ENCODE peak calls at places on chromosomes 2 and 18, in nine cellular contexts. N, R, Z, A, Y, P, S, B and T are unnamed samples. For H3K4me1, the result is how much of the 10 kb centered on the place peaks cover.

GRCh38 chr2:189265696-189266320 is 86.2 kb upstream of the COL5A2 start:
- DNase-seq in N (no peak), A (no peak), Z (peak), P (peak), S (no peak), R (no peak), Y (no peak), B (no peak), T (no peak)

GRCh38 chr2:239756392-239757153 is 268.6 kb downstream of the NDUFA10 start:
- DNase-seq in Z (no peak), Y (no peak), B (no peak), P (peak), S (no peak), N (no peak), A (no peak), R (no peak), T (no peak)

GRCh38 chr18:53838796-53839195 is 385.7 kb downstream of the MBD2 start:
- DNase-seq in N (no peak), B (no peak), A (no peak), Z (no peak), S (no peak), Y (no peak), R (no peak), P (no peak), T (no peak)

GRCh38 chr2:127047716-127048617 is 59.0 kb downstream of the BIN1 start:
- DNase-seq in R (no peak), Y (peak), S (no peak), N (no peak), B (no peak), Z (no peak), A (peak), P (no peak), T (no peak)

GRCh38 chr2:112614201-112614840 is 29.9 kb downstream of the CHCHD5 start:
- DNase-seq in Y (no peak), R (peak), B (no peak), P (no peak), A (no peak), S (peak), Z (no peak), N (no peak), T (no peak)

GRCh38 chr2:18487266-18487665 is 73.2 kb downstream of the RDH14 start:
- DNase-seq in R (no peak), B (no peak), S (no peak), A (no peak), P (no peak), Y (no peak), N (no peak), Z (no peak), T (no peak)

GRCh38 chr2:149926149-149926548 is 338.6 kb upstream of the MMADHC start:
- DNase-seq in A (no peak), Y (no peak), P (no peak), S (no peak), Z (no peak), B (no peak), N (no peak), R (no peak), T (no peak)

GRCh38 chr2:144548532-144549191 is 28.7 kb upstream of the ZEB2 start:
- DNase-seq in Z (no peak), Y (no peak), R (no peak), B (no peak), A (no peak), S (no peak), P (no peak), N (no peak), T (no peak)

GRCh38 chr2:75716406-75716805 is 5.7 kb upstream of the GCFC2 start:
- DNase-seq in P (no peak), N (no peak), Z (no peak), A (no peak), R (no peak), S (no peak), B (no peak), Y (no peak), T (no peak)

GRCh38 chr2:166765141-166765540 is 123.1 kb upstream of the XIRP2 start:
- DNase-seq in S (peak), B (no peak), R (no peak), Y (no peak), A (no peak), P (peak), N (no peak), Z (peak), T (no peak)

GRCh38 chr18:23071285-23071684 is 64.0 kb upstream of the CABLES1 start:
- DNase-seq in R (no peak), N (no peak), P (peak), S (no peak), Z (peak), A (no peak), Y (peak), B (no peak), T (no peak)

GRCh38 chr2:84873350-84873749 is 7.5 kb downstream of the TRABD2A start:
- DNase-seq in R (no peak), P (no peak), S (no peak), N (no peak), A (no peak), Y (no peak), Z (no peak), B (no peak), T (no peak)

GRCh38 chr2:18924905-18925691 is 335.7 kb upstream of the NT5C1B start:
- DNase-seq in Y (no peak), P (peak), S (no peak), R (no peak), B (no peak), N (no peak), Z (peak), A (no peak), T (no peak)

GRCh38 chr2:163808406-163808805 is 72.6 kb upstream of the FIGN start:
- DNase-seq in Z (no peak), N (no peak), P (no peak), R (no peak), Y (no peak), B (no peak), A (no peak), S (peak), T (no peak)

GRCh38 chr2:524442-524841 is 152.8 kb downstream of the TMEM18 start:
- DNase-seq in N (no peak), B (no peak), Y (no peak), Z (peak), R (no peak), A (no peak), S (no peak), P (no peak), T (no peak)

GRCh38 chr18:9782073-9782857 is 74.2 kb downstream of the RAB31 start:
- DNase-seq in S (no peak), N (no peak), A (no peak), P (peak), Y (no peak), R (no peak), Z (peak), B (no peak), T (no peak)

GRCh38 chr2:69493268-69493667 is 56.0 kb upstream of the NFU1 start:
- DNase-seq in Z (no peak), P (no peak), R (no peak), A (no peak), S (peak), B (no peak), N (no peak), Y (no peak), T (no peak)

GRCh38 chr2:55168221-55169154 is 63.6 kb downstream of the CLHC1 start:
- DNase-seq in R (peak), B (peak), N (no peak), P (peak), Y (peak), Z (peak), S (peak), A (peak), T (no peak)

GRCh38 chr2:149076863-149077412 is 38.4 kb downstream of the LYPD6B start:
- DNase-seq in A (no peak), N (no peak), P (no peak), R (no peak), Y (no peak), Z (peak), S (peak), B (peak), T (no peak)

GRCh38 chr2:64332300-64332699 is 121.7 kb upstream of the LGALSL start:
- DNase-seq in R (no peak), P (peak), Y (no peak), A (no peak), B (no peak), N (no peak), S (no peak), Z (no peak), T (no peak)

GRCh38 chr2:175834472-175834871 is 167.6 kb downstream of the LNPK start:
- DNase-seq in P (no peak), S (peak), Z (peak), A (no peak), R (no peak), N (no peak), B (peak), Y (no peak), T (no peak)

GRCh38 chr2:100606740-100607343 is 44.0 kb downstream of the PDCL3 start:
- DNase-seq in Z (peak), B (peak), Y (peak), P (peak), A (no peak), N (peak), S (peak), R (no peak), T (no peak)

GRCh38 chr18:37385846-37386435 is 179.7 kb downstream of the CELF4 start:
- DNase-seq in P (peak), A (no peak), N (no peak), S (peak), Y (no peak), Z (peak), R (no peak), B (peak), T (no peak)

GRCh38 chr2:46170611-46171385 is 126.4 kb upstream of the EPAS1 start:
- DNase-seq in N (no peak), A (no peak), P (no peak), S (no peak), B (no peak), Z (no peak), R (no peak), Y (no peak), T (no peak)

GRCh38 chr2:143415571-143415970 is 286.4 kb downstream of the ARHGAP15 start:
- DNase-seq in R (no peak), Z (no peak), S (no peak), Y (no peak), A (no peak), N (no peak), B (no peak), P (no peak), T (no peak)

GRCh38 chr2:156343096-156343939 is 10.8 kb upstream of the NR4A2 start:
- DNase-seq in A (no peak), Y (no peak), B (no peak), R (no peak), Z (no peak), S (no peak), P (no peak), N (no peak), T (no peak)

GRCh38 chr18:79379931-79380815 is 15.6 kb upstream of the NFATC1 start:
- DNase-seq in Z (no peak), R (no peak), Y (no peak), N (no peak), P (no peak), B (no peak), A (peak), S (no peak), T (no peak)

GRCh38 chr18:37578886-37579513 is 13.4 kb upstream of the CELF4 start:
- DNase-seq in A (no peak), S (peak), Y (no peak), R (no peak), B (peak), P (peak), Z (no peak), N (no peak), T (no peak)

GRCh38 chr18:24014062-24014985 is at the start of gene TTC39C:
- DNase-seq in B (peak), S (peak), Y (peak), P (peak), R (peak), A (peak), Z (peak), N (no peak), T (peak)

GRCh38 chr2:132374151-132374550 is 42.5 kb upstream of the GPR39 start:
- DNase-seq in Z (no peak), R (no peak), S (no peak), Y (no peak), A (no peak), N (no peak), B (no peak), P (no peak), T (no peak)

GRCh38 chr2:134371041-134371440 is 117.2 kb downstream of the MGAT5 start:
- DNase-seq in N (no peak), Z (no peak), B (no peak), R (no peak), A (no peak), Y (no peak), P (no peak), S (no peak), T (no peak)

GRCh38 chr2:238282861-238283738 is 5.3 kb downstream of the PER2 start:
- DNase-seq in Y (no peak), P (no peak), Z (no peak), N (no peak), R (no peak), A (no peak), B (no peak), S (no peak), T (peak)

GRCh38 chr2:227188292-227188691 is 23.9 kb downstream of the COL4A3 start:
- DNase-seq in Z (peak), B (peak), Y (no peak), R (no peak), N (no peak), S (no peak), A (no peak), P (peak), T (no peak)

GRCh38 chr18:23537274-23537673 is 34.0 kb downstream of the RMC1 start:
- DNase-seq in Z (no peak), Y (no peak), A (no peak), B (no peak), S (no peak), P (no peak), R (no peak), N (no peak), T (no peak)

GRCh38 chr2:105405291-105405690 is 6.4 kb upstream of the FHL2 start:
- DNase-seq in N (no peak), P (peak), A (no peak), Y (no peak), R (no peak), Z (peak), B (no peak), S (no peak), T (no peak)

GRCh38 chr18:50056185-50056584 is 138.8 kb downstream of the MYO5B start:
- DNase-seq in Y (no peak), Z (no peak), P (no peak), B (no peak), S (no peak), R (no peak), A (no peak), N (no peak), T (no peak)

GRCh38 chr2:179677148-179677688 is 184.2 kb downstream of the ZNF385B start:
- DNase-seq in B (peak), R (no peak), Y (no peak), S (no peak), Z (no peak), N (no peak), A (no peak), P (peak), T (no peak)

GRCh38 chr2:120625865-120626560 is 109.7 kb upstream of the GLI2 start:
- DNase-seq in S (no peak), Z (no peak), N (no peak), Y (no peak), R (peak), P (no peak), A (no peak), B (no peak), T (no peak)

GRCh38 chr2:67210430-67210829 is 186.7 kb upstream of the ETAA1 start:
- DNase-seq in B (no peak), R (no peak), N (no peak), Y (no peak), Z (no peak), S (peak), A (no peak), P (no peak), T (no peak)

GRCh38 chr2:47455411-47455810 is 52.5 kb downstream of the MSH2 start:
- DNase-seq in Z (no peak), A (no peak), S (no peak), R (no peak), N (no peak), Y (no peak), P (no peak), B (no peak), T (no peak)
- TF ChIP-seq CTCF in Z (no peak), A (no peak), S (no peak), R (no peak), N (no peak), Y (no peak), P (no peak), B (no peak), T (no peak)

DNA sequence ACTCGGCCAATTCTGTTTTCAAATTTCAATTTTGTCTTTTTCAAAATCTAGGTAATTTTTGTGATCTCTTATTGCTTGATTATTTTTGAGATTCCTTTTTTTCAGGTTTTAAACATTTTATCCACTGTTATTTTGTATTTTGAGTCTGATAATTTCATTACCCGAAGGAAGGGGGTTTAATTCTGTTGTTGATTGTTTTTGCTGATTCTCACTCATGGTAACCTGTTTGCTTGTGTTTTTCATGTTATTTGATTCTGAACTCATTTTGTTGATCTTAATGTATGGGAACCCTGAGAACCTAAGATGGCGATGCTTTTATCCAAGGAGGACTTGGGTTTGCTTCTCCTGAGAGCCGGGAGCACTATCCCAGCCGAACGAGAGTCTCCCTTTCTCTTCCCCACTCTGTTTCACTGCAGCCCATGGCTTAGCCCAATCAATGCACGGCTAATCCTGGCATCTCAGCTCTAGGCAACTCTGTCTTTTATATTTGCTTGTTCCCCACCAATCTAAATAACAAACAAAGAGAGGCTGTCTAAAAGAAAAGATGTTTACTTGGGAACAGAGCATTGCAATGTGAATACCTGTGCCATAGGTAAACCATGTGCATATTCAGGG is 73.2 kb upstream of the ZCCHC2 start:
- DNase-seq in A (no peak), P (no peak), Z (no peak), R (no peak), S (no peak), B (no peak), N (no peak), Y (no peak), T (no peak)
- H3K4me3 ChIP-seq in A (no peak), P (no peak), Z (no peak), R (no peak), S (no peak), B (no peak), N (no peak), Y (no peak), T (no peak)

DNA sequence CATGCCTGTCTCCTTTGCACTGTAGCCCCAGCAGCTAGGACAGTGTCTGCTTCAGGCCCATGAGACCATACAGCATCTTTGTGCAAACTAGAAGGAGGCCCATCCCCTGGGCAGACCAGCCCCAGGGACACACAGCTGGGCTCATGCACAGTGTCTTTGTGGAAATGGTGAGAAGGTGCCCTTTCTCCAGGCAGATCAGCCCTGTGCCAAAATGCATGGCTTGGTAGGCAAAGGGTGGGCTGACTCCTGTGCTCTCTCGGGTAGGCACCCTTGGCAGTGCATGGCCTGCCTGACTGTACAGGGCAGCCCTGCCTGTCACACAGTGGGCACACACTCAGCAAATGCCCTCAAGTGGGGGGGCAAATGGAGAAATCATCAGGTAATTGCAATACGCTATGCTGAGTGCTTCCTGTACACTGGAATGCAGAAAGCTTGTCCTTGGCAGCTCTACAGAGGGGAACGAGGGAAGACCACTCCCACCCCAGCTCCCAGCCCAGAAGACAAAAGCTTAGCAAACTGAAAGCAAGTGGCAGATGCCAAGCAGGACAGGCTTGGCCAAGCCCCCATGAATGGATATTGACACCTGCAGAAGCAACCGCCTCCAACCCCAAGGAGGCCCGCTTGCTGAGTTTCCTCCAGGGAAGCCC is 21.6 kb downstream of the TNS1 start:
- DNase-seq in N (no peak), R (peak), S (no peak), B (no peak), A (peak), Z (no peak), P (no peak), Y (peak), T (no peak)
- H3K4me1 ChIP-seq in N (under half), R (half or more), S (under half), B (under half), A (under half), Z (under half), P (under half), Y (under half), T (under half)

GRCh38 chr2:118202707-118203303 is 114.5 kb downstream of the INSIG2 start:
- DNase-seq in Z (peak), B (peak), Y (peak), S (peak), P (peak), R (no peak), A (no peak), N (peak), T (no peak)

GRCh38 chr2:118197011-118197695 is 108.9 kb downstream of the INSIG2 start:
- DNase-seq in P (peak), N (no peak), R (no peak), Y (no peak), S (no peak), Z (peak), A (no peak), B (no peak), T (no peak)

GRCh38 chr2:118198268-118198667 is 110.0 kb downstream of the INSIG2 start:
- DNase-seq in B (no peak), A (no peak), N (no peak), Z (no peak), R (no peak), P (no peak), Y (no peak), S (no peak), T (no peak)
- TF ChIP-seq CTCF in B (no peak), A (no peak), N (no peak), Z (no peak), R (no peak), P (no peak), Y (no peak), S (no peak), T (no peak)

GRCh38 chr2:20935168-20935567 is 108.7 kb downstream of the APOB start:
- DNase-seq in B (no peak), R (no peak), N (no peak), Y (no peak), S (no peak), Z (no peak), A (no peak), P (no peak), T (no peak)

GRCh38 chr2:20940856-20941255 is 103.0 kb downstream of the APOB start:
- DNase-seq in A (no peak), Z (no peak), N (no peak), Y (no peak), B (no peak), R (no peak), P (no peak), S (no peak), T (no peak)

GRCh38 chr2:20940481-20940795 is 103.4 kb downstream of the APOB start:
- DNase-seq in Z (no peak), R (no peak), N (no peak), P (no peak), Y (no peak), B (no peak), A (no peak), S (no peak), T (no peak)

GRCh38 chr2:20942538-20943223 is 101.2 kb downstream of the APOB start:
- DNase-seq in B (no peak), P (no peak), S (no peak), R (no peak), Z (peak), A (no peak), Y (no peak), N (no peak), T (no peak)

DNA sequence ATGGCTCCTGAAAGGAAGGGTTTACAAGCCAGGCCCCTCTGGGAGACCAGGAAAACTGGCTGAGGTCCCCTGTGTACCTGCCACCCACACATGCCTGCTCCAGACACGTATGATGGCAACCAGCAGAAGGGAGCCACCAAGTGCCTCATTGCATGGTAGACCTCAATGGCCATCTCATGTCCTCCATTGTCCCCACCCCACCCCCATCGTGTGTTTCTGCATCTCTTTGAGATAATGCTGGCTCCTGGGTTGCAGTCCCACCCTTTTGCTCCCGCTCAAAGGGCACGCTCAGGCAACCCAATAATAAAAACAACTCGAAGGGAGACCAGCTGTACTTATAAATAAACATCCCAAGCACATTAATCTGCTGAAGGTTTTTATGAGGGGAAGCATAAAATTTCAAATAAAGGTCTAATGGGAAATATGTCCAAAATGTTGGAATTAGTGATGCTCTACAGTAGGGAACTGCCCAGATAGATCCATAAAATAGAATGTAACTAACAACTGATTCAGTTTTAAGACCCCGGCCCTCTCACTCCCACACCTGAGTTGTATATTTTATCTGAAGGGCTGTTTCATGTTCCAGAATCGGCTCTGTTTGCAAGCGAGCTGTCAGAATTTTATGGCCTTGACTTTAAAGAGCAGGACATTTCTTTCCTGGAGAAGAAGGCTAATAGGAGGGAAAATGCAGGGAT is 103.9 kb downstream of the APOB start:
- DNase-seq in Y (no peak), R (no peak), A (no peak), S (no peak), B (no peak), Z (no peak), N (no peak), P (no peak), T (no peak)
- H3K4me3 ChIP-seq in Y (no peak), R (no peak), A (no peak), S (no peak), B (no peak), Z (no peak), N (no peak), P (no peak), T (no peak)